ENCODE peak calls at places on chromosomes 4 and X, in four cellular contexts. W is HepG2, I is K562, K is WTC11. N is an unnamed sample.

GRCh38 chr4:85968945-85969830 is 390.7 kb downstream of the MAPK10 start:
- DNase-seq in K (no peak), I (no peak), W (peak), N (peak)

GRCh38 chrX:156000361-156000926 is 2.9 kb downstream of the IL9R start:
- DNase-seq in I (peak), K (no peak), W (no peak), N (no peak)

GRCh38 chr4:24659241-24659961 is 75.0 kb upstream of the DHX15 start:
- DNase-seq in I (no peak), K (no peak), W (no peak), N (no peak)

GRCh38 chrX:18377802-18378201 is 23.3 kb upstream of the SCML2 start:
- DNase-seq in W (peak), I (peak), K (peak), N (peak)

GRCh38 chr4:95155759-95156451 is 392.9 kb downstream of the UNC5C start:
- DNase-seq in I (peak), W (peak), K (no peak), N (peak)

GRCh38 chrX:153642313-153642654 is 4.7 kb upstream of the DUSP9 start:
- DNase-seq in W (no peak), I (no peak), K (peak), N (peak)

GRCh38 chr4:106421441-106422296 is 53.1 kb upstream of the GIMD1 start:
- DNase-seq in I (no peak), W (peak), K (no peak), N (no peak)

GRCh38 chrX:12118134-12118533 is 20.1 kb upstream of the FRMPD4 start:
- DNase-seq in I (no peak), K (no peak), W (no peak), N (no peak)

GRCh38 chr4:123568936-123569335 is 172.3 kb downstream of the SPRY1 start:
- DNase-seq in I (no peak), W (no peak), K (no peak), N (no peak)

GRCh38 chr4:140326395-140326993 is 47.0 kb upstream of the SCOC start:
- DNase-seq in I (peak), K (no peak), W (peak), N (peak)

GRCh38 chr4:33171873-33172550 is 2451.8 kb downstream of the PCDH7 start:
- DNase-seq in K (no peak), W (no peak), I (no peak), N (no peak)

GRCh38 chr4:105061720-105062119 is 85.0 kb upstream of the TET2 start:
- DNase-seq in K (no peak), W (no peak), I (no peak), N (no peak)

GRCh38 chr4:179804440-179804839 is 2362.2 kb upstream of the AGA start:
- DNase-seq in K (no peak), W (no peak), I (no peak), N (no peak)

GRCh38 chr4:19711871-19712270 is 539.8 kb upstream of the SLIT2 start:
- DNase-seq in W (no peak), I (no peak), K (no peak), N (no peak)

GRCh38 chr4:181018472-181018871 is 1224.7 kb upstream of the TENM3 start:
- DNase-seq in I (no peak), K (no peak), W (no peak), N (no peak)

GRCh38 chr4:40185830-40186664 is 10.8 kb upstream of the RHOH start:
- DNase-seq in K (no peak), I (no peak), W (no peak), N (no peak)

GRCh38 chr4:20544645-20545044 is 155.6 kb upstream of the PACRGL start:
- DNase-seq in W (peak), K (no peak), I (no peak), N (peak)

GRCh38 chr4:156476359-156476758 is 495.2 kb downstream of the PDGFC start:
- DNase-seq in I (no peak), W (peak), K (no peak), N (no peak)

GRCh38 chrX:53263597-53264094 is 17.7 kb downstream of the IQSEC2 start:
- DNase-seq in K (no peak), I (peak), W (no peak), N (no peak)

GRCh38 chr4:180810581-180810980 is 1432.6 kb upstream of the TENM3 start:
- DNase-seq in I (no peak), W (no peak), K (no peak), N (no peak)

GRCh38 chr4:20773144-20773997 is 73.1 kb downstream of the PACRGL start:
- DNase-seq in W (peak), K (peak), I (peak), N (peak)

GRCh38 chrX:132740316-132741123 is 217.9 kb downstream of the HS6ST2 start:
- DNase-seq in K (no peak), W (no peak), I (peak), N (no peak)

GRCh38 chr4:185318679-185319078 is 77.0 kb downstream of the LRP2BP start:
- DNase-seq in K (no peak), I (peak), W (peak), N (no peak)

GRCh38 chr4:110364911-110365520 is 110.9 kb upstream of the ENPEP start:
- DNase-seq in K (no peak), W (no peak), I (no peak), N (no peak)

GRCh38 chr4:54658321-54659093 is 750 bp downstream of the KIT start:
- DNase-seq in W (peak), K (peak), I (peak), N (peak)

GRCh38 chrX:139691843-139692505 is 16.0 kb downstream of the MCF2 start:
- DNase-seq in K (peak), W (no peak), I (no peak), N (no peak)

GRCh38 chr4:34766935-34767859 is 1477.1 kb downstream of the ARAP2 start:
- DNase-seq in K (no peak), I (no peak), W (no peak), N (no peak)

GRCh38 chrX:14936561-14936960 is 63.3 kb downstream of the MOSPD2 start:
- DNase-seq in I (peak), K (no peak), W (no peak), N (no peak)
- TF ChIP-seq ELF4 in I (no peak), K (no peak), W (no peak), N (no peak)

GRCh38 chr4:150593996-150594395 is 12.0 kb downstream of the MAB21L2 start:
- DNase-seq in W (no peak), K (no peak), I (no peak), N (no peak)
- TF ChIP-seq ELF4 in W (no peak), K (no peak), I (no peak), N (no peak)

GRCh38 chr4:78938868-78939666 is at the start of gene PAQR3:
- DNase-seq in K (peak), W (peak), I (peak), N (peak)
- TF ChIP-seq ELF4 in K (no peak), W (no peak), I (no peak), N (no peak)

GRCh38 chr4:70915048-70915815 is 13.1 kb downstream of the MOB1B start:
- DNase-seq in W (no peak), I (no peak), K (no peak), N (no peak)
- TF ChIP-seq ELF4 in W (no peak), I (no peak), K (no peak), N (no peak)

DNA sequence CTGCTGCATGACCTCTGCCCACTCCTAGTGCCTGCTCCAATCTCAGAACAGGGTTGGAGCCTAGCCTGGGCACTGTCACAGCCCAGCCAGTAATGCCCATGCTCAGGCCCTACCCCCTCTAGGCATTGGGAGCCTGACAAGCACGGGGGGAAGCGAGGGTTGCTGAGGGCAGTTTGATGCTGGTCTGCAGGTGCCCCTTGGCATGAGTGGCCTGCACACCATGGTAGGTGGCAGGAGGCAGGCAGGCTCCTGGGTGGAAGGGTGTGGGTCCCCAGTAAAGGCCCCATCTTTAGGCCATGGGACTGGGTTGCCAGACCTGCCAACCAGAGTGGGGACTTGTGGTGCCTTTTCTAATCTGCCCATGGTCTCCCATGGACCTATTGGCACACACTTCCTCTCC is 72.1 kb upstream of the DCAF12L2 start:
- DNase-seq in I (no peak), W (no peak), K (no peak), N (no peak)
- TF ChIP-seq ELF4 in I (no peak), W (no peak), K (no peak), N (no peak)

GRCh38 chr4:18021720-18022571 is at the start of gene LCORL:
- DNase-seq in I (peak), K (peak), W (peak), N (peak)

GRCh38 chr4:18020145-18020670 is 1.3 kb downstream of the LCORL start:
- DNase-seq in K (no peak), W (no peak), I (no peak), N (no peak)

GRCh38 chr4:18020671-18021469 is 685 bp downstream of the LCORL start:
- DNase-seq in W (peak), K (peak), I (peak), N (peak)

GRCh38 chr4:18021470-18021719 is 160 bp downstream of the LCORL start:
- DNase-seq in I (no peak), W (no peak), K (no peak), N (peak)

DNA sequence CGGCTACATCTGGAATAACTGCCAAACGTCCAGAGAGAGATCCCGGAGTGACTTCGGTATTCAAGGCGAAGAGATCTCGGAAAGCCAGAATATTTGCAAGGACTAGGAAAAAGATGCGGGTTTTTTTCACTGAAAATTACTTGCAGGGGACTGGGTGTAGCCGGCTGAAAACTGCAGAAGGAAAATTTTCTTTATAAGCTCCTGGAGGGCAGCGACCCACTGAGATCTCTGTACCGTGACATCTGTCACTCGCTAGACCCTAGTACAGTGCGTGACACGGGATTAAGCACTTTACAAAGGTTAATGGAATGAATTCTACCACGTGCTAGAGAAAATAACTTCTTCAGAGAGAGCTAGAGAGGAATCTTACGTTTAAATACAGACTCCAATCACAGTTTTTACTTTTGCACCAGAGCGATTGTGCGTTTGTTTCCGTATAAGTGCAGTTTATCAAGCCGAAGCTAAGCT is 1.1 kb upstream of the LCORL start:
- DNase-seq in I (no peak), K (no peak), W (no peak), N (peak)
- TF ChIP-seq ELF4 in I (no peak), K (no peak), W (no peak), N (no peak)

GRCh38 chrX:142804085-142804484 is 221.6 kb upstream of the SPANXN4 start:
- DNase-seq in W (no peak), I (no peak), K (no peak), N (peak)
- TF ChIP-seq ELF4 in W (no peak), I (no peak), K (no peak), N (no peak)

GRCh38 chrX:10130354-10130753 is 26.4 kb upstream of the CLCN4 start:
- DNase-seq in W (no peak), K (no peak), I (no peak), N (no peak)

GRCh38 chrX:10129229-10129628 is 27.5 kb upstream of the CLCN4 start:
- DNase-seq in K (no peak), I (no peak), W (no peak), N (no peak)

GRCh38 chrX:10126044-10126443 is 30.7 kb upstream of the CLCN4 start:
- DNase-seq in I (no peak), K (no peak), W (no peak), N (no peak)

GRCh38 chrX:10126834-10127233 is 29.9 kb upstream of the CLCN4 start:
- DNase-seq in K (no peak), I (no peak), W (no peak), N (no peak)

DNA sequence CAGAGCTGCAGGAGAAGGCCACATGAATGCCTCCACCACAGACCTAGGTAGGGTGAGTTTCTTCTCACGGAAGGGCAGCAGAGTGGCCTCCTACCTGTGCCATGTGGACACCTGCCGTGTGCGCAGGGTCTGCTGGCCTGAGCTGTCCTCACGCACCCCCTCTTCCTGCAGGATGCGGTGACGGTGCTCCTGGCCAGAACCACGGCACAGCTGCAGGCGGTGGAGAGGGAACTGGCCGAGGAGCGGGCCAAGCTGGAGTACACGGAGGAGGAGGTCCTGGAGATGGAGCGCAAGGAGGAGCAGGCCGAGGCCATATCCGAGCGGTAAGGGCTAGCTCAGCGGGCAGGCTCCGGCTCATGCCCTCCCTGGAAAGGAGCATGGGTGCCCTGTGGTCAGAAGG is 28.4 kb upstream of the CLCN4 start:
- DNase-seq in K (no peak), W (no peak), I (no peak), N (no peak)
- TF ChIP-seq ELF4 in K (no peak), W (no peak), I (no peak), N (no peak)

GRCh38 chr4:148514581-148514980 is 72.4 kb upstream of the NR3C2 start:
- DNase-seq in I (no peak), K (no peak), W (no peak), N (no peak)

GRCh38 chr4:148514041-148514440 is 71.8 kb upstream of the NR3C2 start:
- DNase-seq in I (no peak), K (no peak), W (no peak), N (no peak)

GRCh38 chr4:148510211-148510610 is 68.0 kb upstream of the NR3C2 start:
- DNase-seq in I (no peak), K (no peak), W (no peak), N (no peak)

DNA sequence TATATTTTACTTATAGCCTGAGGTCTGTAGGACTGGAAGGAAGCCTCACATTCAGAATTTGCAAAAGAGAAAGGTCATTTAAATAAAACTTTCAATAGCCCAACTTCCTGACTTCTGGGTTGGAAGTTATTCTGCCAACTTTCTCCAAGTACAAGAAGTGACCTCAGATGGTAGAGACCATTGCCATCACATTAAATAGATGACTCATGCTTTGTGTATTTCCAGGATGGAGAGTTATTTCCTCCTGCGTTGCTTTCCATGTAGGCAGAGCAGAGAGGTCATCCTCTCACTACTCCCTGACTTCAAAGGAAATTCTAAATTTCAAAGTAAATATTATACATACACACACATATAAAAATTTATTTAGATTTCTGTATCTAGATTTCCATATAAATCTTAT is 73.0 kb upstream of the NR3C2 start:
- DNase-seq in W (no peak), I (no peak), K (no peak), N (no peak)
- TF ChIP-seq ELF4 in W (no peak), I (no peak), K (no peak), N (no peak)

GRCh38 chr4:26891054-26891453 is 30.4 kb downstream of the STIM2 start:
- DNase-seq in I (no peak), K (no peak), W (no peak), N (no peak)

GRCh38 chr4:26885912-26886274 is 25.3 kb downstream of the STIM2 start:
- DNase-seq in K (no peak), W (no peak), I (no peak), N (no peak)

GRCh38 chr4:26884486-26884988 is 23.9 kb downstream of the STIM2 start:
- DNase-seq in K (no peak), I (no peak), W (no peak), N (no peak)

GRCh38 chr4:26887143-26887542 is 26.5 kb downstream of the STIM2 start:
- DNase-seq in K (no peak), W (no peak), I (no peak), N (no peak)

DNA sequence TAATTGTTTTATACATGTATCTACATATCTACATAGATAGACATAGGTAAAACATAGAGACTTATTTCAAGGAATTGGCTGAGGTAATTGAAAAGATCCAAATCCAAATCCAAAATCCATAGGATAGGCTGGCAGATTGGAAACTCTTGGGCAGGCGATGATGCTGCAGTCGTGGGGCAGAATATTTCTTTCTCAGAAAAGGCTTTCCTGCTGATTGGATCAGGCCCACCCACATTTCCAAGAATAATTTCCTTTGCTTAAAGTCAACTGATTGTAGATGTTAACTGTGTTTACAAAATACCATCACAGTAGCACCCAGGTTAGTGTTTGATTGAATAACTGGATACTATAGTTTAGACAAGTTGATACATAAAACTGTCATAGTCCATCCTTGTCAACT is 27.2 kb downstream of the STIM2 start:
- DNase-seq in I (no peak), W (no peak), K (no peak), N (no peak)
- TF ChIP-seq ELF4 in I (no peak), W (no peak), K (no peak), N (no peak)